ENCODE peak calls at places on chromosomes 13 and 19, in seven cellular contexts. Z, G, H, C, D, X and N are unnamed samples.

GRCh38 chr13:104001766-104002165 is 935.5 kb upstream of the SLC10A2 start:
- DNase-seq in C (no peak), Z (no peak), H (no peak), D (no peak), X (no peak), G (no peak), N (no peak)

GRCh38 chr13:27634791-27635190 is 13.1 kb downstream of the POLR1D start:
- DNase-seq in G (no peak), X (no peak), Z (no peak), H (no peak), C (no peak), D (no peak), N (no peak)

GRCh38 chr19:4913996-4914735 is 4.9 kb downstream of the UHRF1 start:
- DNase-seq in D (no peak), H (no peak), Z (no peak), C (no peak), X (no peak), G (peak; percentile 17), N (no peak)

GRCh38 chr13:67353031-67353430 is 122.9 kb upstream of the PCDH9 start:
- DNase-seq in D (no peak), C (no peak), X (no peak), G (no peak), Z (no peak), H (no peak), N (no peak)

GRCh38 chr13:67986234-67986633 is 756.1 kb upstream of the PCDH9 start:
- DNase-seq in D (no peak), G (no peak), H (no peak), X (no peak), Z (no peak), C (no peak), N (no peak)

GRCh38 chr13:94239135-94239534 is 240.3 kb downstream of the DCT start:
- DNase-seq in G (no peak), Z (peak; percentile 37), D (no peak), C (no peak), H (no peak), X (no peak), N (no peak)

GRCh38 chr13:20378721-20379120 is 146.6 kb upstream of the GJB6 start:
- DNase-seq in Z (no peak), D (no peak), X (no peak), H (no peak), G (no peak), C (no peak), N (no peak)

GRCh38 chr19:47324502-47324901 is 7.5 kb upstream of the C5AR2 start:
- DNase-seq in X (no peak), H (no peak), D (peak; percentile 44), Z (no peak), G (peak; percentile 33), C (no peak), N (no peak)

GRCh38 chr13:113862766-113863510 is 938 bp downstream of the GAS6 start:
- DNase-seq in D (peak; percentile 80), X (peak; percentile 46), H (peak; percentile 38), Z (no peak), G (peak; percentile 76), C (no peak), N (no peak)

GRCh38 chr13:73168993-73169401 is 110.2 kb downstream of the KLF5 start:
- DNase-seq in Z (no peak), G (peak; percentile 21), D (no peak), C (no peak), X (no peak), H (no peak), N (no peak)

GRCh38 chr19:35033067-35034004 is 3.1 kb downstream of the SCN1B start:
- DNase-seq in C (no peak), Z (no peak), X (no peak), G (no peak), D (no peak), H (no peak), N (no peak)

GRCh38 chr19:10544242-10544752 is 593 bp downstream of the ATG4D start:
- DNase-seq in G (peak; percentile 81), Z (no peak), C (no peak), X (peak; percentile 34), H (peak; percentile 45), D (peak; percentile 28), N (no peak)

GRCh38 chr13:83286737-83287136 is 595.5 kb downstream of the SLITRK1 start:
- DNase-seq in H (no peak), G (no peak), C (no peak), D (no peak), X (no peak), Z (no peak), N (no peak)

GRCh38 chr19:9565900-9566705 is 18.2 kb downstream of the ZNF121 start:
- DNase-seq in H (no peak), G (no peak), X (peak; percentile 33), Z (no peak), D (no peak), C (no peak), N (no peak)

GRCh38 chr19:8050274-8051096 is 2.1 kb upstream of the CCL25 start:
- DNase-seq in G (peak; percentile 82), H (peak; percentile 94), C (peak; percentile 99), X (peak; percentile 99), Z (peak; percentile 5), D (peak; percentile 67), N (peak; percentile 97)

GRCh38 chr19:40811478-40812341 is 12.7 kb downstream of the EGLN2 start:
- DNase-seq in H (no peak), Z (no peak), D (no peak), X (no peak), G (no peak), C (no peak), N (no peak)

GRCh38 chr13:20680416-20681080 is 23.0 kb upstream of the IL17D start:
- DNase-seq in C (no peak), Z (no peak), D (no peak), H (no peak), G (no peak), X (no peak), N (no peak)

GRCh38 chr19:33416307-33417215 is 43.1 kb downstream of the CEBPG start:
- DNase-seq in X (peak; percentile 66), H (peak; percentile 74), G (peak; percentile 71), D (peak; percentile 45), Z (no peak), C (peak; percentile 45), N (peak; percentile 15)

GRCh38 chr13:23753523-23753922 is 135.7 kb downstream of the MIPEP start:
- DNase-seq in C (no peak), Z (no peak), H (peak; percentile 12), D (no peak), G (no peak), X (peak; percentile 22), N (no peak)

GRCh38 chr19:531753-532571 is at the start of gene CDC34:
- DNase-seq in D (no peak), Z (no peak), C (no peak), G (peak; percentile 26), H (no peak), X (no peak), N (no peak)

GRCh38 chr13:31380728-31381127 is 181.0 kb downstream of the B3GLCT start:
- DNase-seq in Z (no peak), H (no peak), X (no peak), C (no peak), D (no peak), G (no peak), N (no peak)

GRCh38 chr13:39144941-39145533 is 106.8 kb downstream of the NHLRC3 start:
- DNase-seq in Z (peak; percentile 11), X (peak; percentile 60), D (peak; percentile 72), H (peak; percentile 31), G (peak; percentile 33), C (peak; percentile 50), N (peak; percentile 8)
- H3K4me3 ChIP-seq in Z (no peak overlapping the region), X (no peak overlapping the region), D (peak overlapping the region; percentile 27), H (no peak overlapping the region), G (no peak overlapping the region), C (no peak overlapping the region), N (no peak overlapping the region)

DNA sequence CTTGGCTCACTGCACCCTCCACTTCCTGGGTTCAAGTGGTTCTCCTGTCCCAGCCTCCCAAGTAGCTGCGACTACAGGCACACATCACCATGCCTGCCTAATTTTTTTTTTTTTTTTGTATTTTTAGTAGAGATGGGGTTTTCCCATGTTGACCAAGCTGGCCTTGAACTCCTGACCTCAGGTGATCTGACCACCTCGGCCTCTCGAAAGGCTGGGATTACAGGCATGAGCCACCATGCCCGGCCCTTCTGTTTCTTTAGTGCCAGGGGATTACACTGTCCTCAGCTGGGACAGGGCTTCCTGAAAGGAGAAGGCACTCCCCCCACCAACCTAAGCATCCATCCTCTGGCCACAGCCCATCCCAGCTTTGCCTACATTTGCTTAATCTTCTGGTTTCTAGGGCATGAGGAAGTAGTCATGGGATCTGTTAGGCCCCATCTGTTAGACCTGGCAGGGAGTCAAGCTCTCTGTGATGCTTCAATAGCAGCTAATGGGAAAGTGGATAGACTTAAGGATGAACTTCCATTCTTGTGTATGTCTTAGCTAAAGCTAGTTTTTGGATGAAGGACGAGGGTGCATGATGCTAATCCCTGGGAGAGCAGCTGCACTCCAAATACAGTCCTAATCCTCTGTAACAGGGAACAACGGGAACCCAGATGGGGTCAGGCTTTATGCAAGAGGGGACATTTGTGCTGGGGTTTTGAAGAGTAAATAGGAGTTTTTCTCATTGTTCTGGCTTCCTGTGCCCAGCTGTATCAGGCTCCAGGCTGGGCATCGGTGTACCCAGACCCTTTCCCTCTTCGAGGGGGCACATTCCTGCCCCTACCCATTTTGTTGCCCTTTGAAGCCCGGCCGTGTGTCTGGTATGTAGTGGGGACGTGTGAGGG is 2.6 kb downstream of the VAV1 start:
- DNase-seq in Z (no peak), H (peak; percentile 22), C (no peak), X (peak; percentile 41), G (no peak), D (no peak), N (no peak)
- H3K4me3 ChIP-seq in Z (no peak overlapping the region), H (no peak overlapping the region), C (no peak overlapping the region), X (peak overlapping the region; percentile 17), G (no peak overlapping the region), D (no peak overlapping the region), N (peak overlapping the region; percentile 28)

DNA sequence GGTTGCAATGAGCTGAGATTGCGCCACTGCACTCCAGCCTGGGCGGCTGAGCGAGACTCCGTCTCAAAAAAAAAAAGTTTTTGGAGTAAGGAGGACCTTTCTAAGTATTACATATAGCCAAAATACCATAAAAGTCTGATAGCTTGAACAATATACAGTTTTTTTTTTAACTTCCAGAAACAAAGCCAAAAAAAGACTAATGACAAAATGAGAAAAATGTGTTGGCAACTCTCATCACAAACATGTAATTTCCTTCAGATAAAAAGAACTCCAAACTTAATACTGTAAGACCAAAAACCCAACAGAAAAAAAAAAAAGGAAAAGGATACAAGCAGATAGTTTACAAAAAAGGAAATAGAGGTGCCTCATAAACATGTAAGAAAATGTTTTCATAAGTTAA is 68.2 kb upstream of the MED4 start:
- DNase-seq in C (no peak), H (no peak), X (no peak), D (no peak), Z (no peak), G (no peak), N (no peak)
- H3K4me3 ChIP-seq in C (no peak overlapping the region), H (no peak overlapping the region), X (no peak overlapping the region), D (no peak overlapping the region), Z (no peak overlapping the region), G (no peak overlapping the region), N (no peak overlapping the region)

DNA sequence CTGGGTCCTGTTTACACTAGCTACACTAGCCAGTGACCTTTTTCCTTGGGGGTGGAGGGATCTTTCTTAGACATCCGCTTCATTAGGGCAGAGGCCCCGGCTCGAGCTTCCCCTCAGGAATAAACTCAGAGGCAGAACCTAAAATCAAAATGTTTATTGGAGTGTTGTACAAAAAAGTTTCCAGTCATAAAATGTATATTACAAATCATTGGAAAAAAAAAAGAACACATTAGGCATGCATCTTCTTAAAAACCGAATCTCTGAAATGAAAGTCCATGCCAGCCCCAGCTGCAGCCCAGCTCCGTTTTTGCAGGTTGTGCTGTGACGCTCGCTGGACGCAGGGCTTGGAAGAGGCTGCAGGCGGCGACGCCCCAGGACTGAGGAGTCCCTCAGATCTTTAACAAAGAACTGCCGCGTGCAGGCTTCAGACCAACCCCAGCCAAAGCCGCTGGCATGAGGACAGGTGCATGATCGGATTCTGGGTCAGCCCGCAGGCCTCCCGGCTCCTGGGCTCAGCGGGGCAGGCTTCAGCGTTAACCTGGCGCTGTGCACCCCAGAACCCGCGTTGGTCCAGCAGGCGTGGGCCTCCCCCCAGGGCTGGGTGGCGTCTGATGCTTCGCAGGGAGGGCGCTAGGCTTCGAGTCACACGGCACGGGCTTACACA is 773 bp upstream of the TIMM13 start:
- DNase-seq in D (no peak), X (no peak), H (peak; percentile 15), Z (no peak), G (peak; percentile 39), C (no peak), N (no peak)
- H3K4me3 ChIP-seq in D (peak overlapping the region; percentile 99), X (peak overlapping the region; percentile 84), H (peak overlapping the region; percentile 95), Z (peak overlapping the region; percentile 89), G (peak overlapping the region; percentile 78), C (no peak overlapping the region), N (peak overlapping the region; percentile 79)